ENCODE peak calls at places on chromosomes 13 and 19, in nine cellular contexts. T is ureter; S is bronchial epithelial cell; H is HEK293T; O is EL; V is NCI-H345; J is cerebellar nuclear complex; I is CD4-positive, CD25-positive, alpha-beta regulatory T cell; E is D341Med. N is an unnamed sample.

GRCh38 chr13:110853235-110853721 is 61.6 kb downstream of the ANKRD10 start:
- DNase-seq in T (no peak), S (no peak), H (no peak), O (no peak), V (no peak), J (no peak), I (no peak), E (no peak), N (no peak)

GRCh38 chr19:7917292-7918061 is 2.7 kb upstream of the SNAPC2 start:
- DNase-seq in T (no peak), S (no peak), H (no peak), O (peak), V (peak), J (no peak), I (peak), E (no peak), N (no peak)

GRCh38 chr13:51625555-51626345 is 41.5 kb downstream of the WDFY2 start:
- DNase-seq in T (no peak), S (peak), H (no peak), O (no peak), V (no peak), J (no peak), I (no peak), E (no peak), N (no peak)

GRCh38 chr13:43132228-43132627 is 108.8 kb downstream of the DNAJC15 start:
- DNase-seq in T (no peak), S (peak), H (peak), O (peak), V (no peak), J (no peak), I (no peak), E (peak), N (no peak)

GRCh38 chr19:49160450-49161189 is 3.0 kb downstream of the TRPM4 start:
- DNase-seq in T (no peak), S (no peak), H (no peak), O (no peak), V (no peak), J (no peak), I (no peak), E (peak), N (no peak)

GRCh38 chr13:36543671-36544070 is 111.4 kb downstream of the CCNA1 start:
- DNase-seq in T (no peak), S (no peak), H (no peak), O (no peak), V (peak), J (no peak), I (no peak), E (no peak), N (no peak)

GRCh38 chr13:52348081-52348480 is 57.9 kb downstream of the THSD1 start:
- DNase-seq in T (no peak), S (peak), H (no peak), O (peak), V (no peak), J (no peak), I (no peak), E (no peak), N (no peak)

GRCh38 chr19:2451741-2452140 is 5.0 kb downstream of the LMNB2 start:
- DNase-seq in T (no peak), S (no peak), H (no peak), O (no peak), V (no peak), J (no peak), I (no peak), E (no peak), N (no peak)

GRCh38 chr19:15445807-15446376 is 3.9 kb downstream of the WIZ start:
- DNase-seq in T (no peak), S (no peak), H (no peak), O (no peak), V (no peak), J (no peak), I (no peak), E (no peak), N (peak)

GRCh38 chr19:10719466-10719961 is 1.6 kb downstream of the DNM2 start:
- DNase-seq in T (no peak), S (no peak), H (no peak), O (no peak), V (no peak), J (no peak), I (no peak), E (no peak), N (no peak)

GRCh38 chr19:31957711-31958110 is 387.7 kb upstream of the ZNF507 start:
- DNase-seq in T (no peak), S (no peak), H (no peak), O (no peak), V (no peak), J (no peak), I (no peak), E (no peak), N (no peak)

GRCh38 chr19:2148482-2149135 is 2.8 kb downstream of the AP3D1 start:
- DNase-seq in T (no peak), S (no peak), H (no peak), O (no peak), V (no peak), J (no peak), I (no peak), E (no peak), N (no peak)

GRCh38 chr13:43879323-43880181 is at the start of the genes CCDC122 and LACC1:
- DNase-seq in T (peak), S (peak), H (peak), O (peak), V (peak), J (no peak), I (peak), E (peak), N (peak)

GRCh38 chr19:17576758-17577532 is 21.5 kb downstream of the COLGALT1 start:
- DNase-seq in T (no peak), S (peak), H (peak), O (peak), V (no peak), J (no peak), I (no peak), E (peak), N (no peak)

GRCh38 chr13:30692108-30692507 is 43.2 kb upstream of the ALOX5AP start:
- DNase-seq in T (no peak), S (no peak), H (no peak), O (no peak), V (no peak), J (no peak), I (no peak), E (no peak), N (no peak)

GRCh38 chr13:20525144-20525600 is 485 bp downstream of the CRYL1 start:
- DNase-seq in T (no peak), S (peak), H (peak), O (peak), V (no peak), J (no peak), I (peak), E (peak), N (no peak)

GRCh38 chr19:41753936-41754529 is 1.3 kb upstream of the CEACAM6 start:
- DNase-seq in T (peak), S (peak), H (peak), O (peak), V (peak), J (no peak), I (peak), E (peak), N (no peak)

GRCh38 chr19:33796164-33797100 is at the start of gene KCTD15:
- DNase-seq in T (no peak), S (no peak), H (peak), O (peak), V (peak), J (no peak), I (no peak), E (peak), N (no peak)

GRCh38 chr13:49225358-49226042 is 5.4 kb downstream of the MLNR start:
- DNase-seq in T (no peak), S (peak), H (no peak), O (no peak), V (peak), J (no peak), I (no peak), E (no peak), N (no peak)

GRCh38 chr19:39032164-39032918 is at the start of gene FBXO27:
- DNase-seq in T (peak), S (peak), H (peak), O (peak), V (peak), J (no peak), I (no peak), E (no peak), N (no peak)

GRCh38 chr19:33436360-33437345 is 63.1 kb downstream of the CEBPG start:
- DNase-seq in T (no peak), S (no peak), H (no peak), O (no peak), V (peak), J (no peak), I (no peak), E (no peak), N (no peak)

GRCh38 chr13:84651288-84651687 is 769.0 kb upstream of the SLITRK1 start:
- DNase-seq in T (no peak), S (peak), H (no peak), O (peak), V (no peak), J (no peak), I (no peak), E (no peak), N (no peak)

GRCh38 chr13:50079278-50080157 is 64.3 kb downstream of the KCNRG start:
- DNase-seq in T (no peak), S (peak), H (no peak), O (no peak), V (no peak), J (no peak), I (peak), E (no peak), N (no peak)

GRCh38 chr13:38303816-38304215 is 45.8 kb upstream of the UFM1 start:
- DNase-seq in T (no peak), S (no peak), H (no peak), O (no peak), V (no peak), J (no peak), I (no peak), E (no peak), N (no peak)

GRCh38 chr13:36981156-36981743 is 17.9 kb downstream of the ALG5 start:
- DNase-seq in T (no peak), S (peak), H (peak), O (peak), V (peak), J (no peak), I (peak), E (peak), N (no peak)

GRCh38 chr13:113855931-113856715 is 7.8 kb downstream of the GAS6 start:
- DNase-seq in T (peak), S (no peak), H (no peak), O (no peak), V (no peak), J (no peak), I (no peak), E (peak), N (peak)

GRCh38 chr19:50893047-50893737 is 18.0 kb downstream of the KLK4 start:
- DNase-seq in T (no peak), S (no peak), H (no peak), O (no peak), V (no peak), J (no peak), I (no peak), E (no peak), N (no peak)

GRCh38 chr19:40321566-40322270 is 26.5 kb downstream of the C19orf47 start:
- DNase-seq in T (no peak), S (no peak), H (no peak), O (no peak), V (no peak), J (no peak), I (no peak), E (no peak), N (no peak)

GRCh38 chr19:8576273-8576993 is 809 bp downstream of the MYO1F start:
- DNase-seq in T (no peak), S (no peak), H (no peak), O (no peak), V (no peak), J (no peak), I (no peak), E (no peak), N (no peak)

GRCh38 chr19:35756373-35757230 is at the start of gene HSPB6:
- DNase-seq in T (peak), S (no peak), H (no peak), O (peak), V (no peak), J (no peak), I (no peak), E (no peak), N (peak)

GRCh38 chr19:45351401-45351952 is 10.9 kb downstream of the KLC3 start:
- DNase-seq in T (no peak), S (no peak), H (no peak), O (no peak), V (no peak), J (no peak), I (no peak), E (no peak), N (no peak)

GRCh38 chr19:35592226-35592625 is 6.3 kb downstream of the PMIS2 start:
- DNase-seq in T (no peak), S (peak), H (peak), O (peak), V (peak), J (no peak), I (peak), E (peak), N (no peak)

GRCh38 chr13:86601351-86601750 is 802.1 kb upstream of the SLITRK6 start:
- DNase-seq in T (no peak), S (peak), H (no peak), O (no peak), V (no peak), J (no peak), I (no peak), E (no peak), N (no peak)

GRCh38 chr19:29999490-29999889 is 57.5 kb downstream of the URI1 start:
- DNase-seq in T (no peak), S (no peak), H (no peak), O (no peak), V (no peak), J (no peak), I (no peak), E (no peak), N (no peak)

GRCh38 chr13:102402292-102402691 is 444 bp upstream of the FGF14 start:
- DNase-seq in T (no peak), S (peak), H (no peak), O (no peak), V (peak), J (peak), I (peak), E (peak), N (peak)

GRCh38 chr19:33134571-33135041 is 2.7 kb downstream of the WDR88 start:
- DNase-seq in T (no peak), S (no peak), H (no peak), O (no peak), V (no peak), J (no peak), I (peak), E (no peak), N (no peak)

GRCh38 chr13:80562423-80562822 is 221.5 kb upstream of the SPRY2 start:
- DNase-seq in T (no peak), S (peak), H (no peak), O (no peak), V (no peak), J (no peak), I (no peak), E (no peak), N (no peak)

GRCh38 chr13:98800078-98800477 is 47.6 kb upstream of the SLC15A1 start:
- DNase-seq in T (no peak), S (no peak), H (no peak), O (no peak), V (no peak), J (no peak), I (no peak), E (no peak), N (no peak)

N was measured in right atrium auricular region.